ENCODE peak calls at places on chromosomes 1 and 21, in nine cellular contexts. One of them, this sample, is unnamed.

GRCh38 chr1:206513312-206514111 is 6.2 kb downstream of the RASSF5 start:
- DNase-seq in heart left ventricle: peak
- DNase-seq in cardiac muscle cell: no peak
- DNase-seq in omental fat pad: peak
- DNase-seq in HFF-Myc: peak
- DNase-seq in tibial nerve: peak
- DNase-seq in fibroblast of pulmonary artery: peak
- DNase-seq in brain microvascular endothelial cell: peak
- DNase-seq in endothelial cell: no peak
- DNase-seq in this sample: peak

GRCh38 chr1:218492840-218493239 is 147.7 kb downstream of the TGFB2 start:
- DNase-seq in heart left ventricle: no peak
- DNase-seq in cardiac muscle cell: no peak
- DNase-seq in omental fat pad: no peak
- DNase-seq in HFF-Myc: no peak
- DNase-seq in tibial nerve: no peak
- DNase-seq in fibroblast of pulmonary artery: no peak
- DNase-seq in brain microvascular endothelial cell: peak
- DNase-seq in endothelial cell: no peak
- DNase-seq in this sample: no peak

GRCh38 chr21:32653326-32653901 is 41.2 kb upstream of the CFAP298 start:
- DNase-seq in heart left ventricle: no peak
- DNase-seq in cardiac muscle cell: peak
- DNase-seq in omental fat pad: no peak
- DNase-seq in HFF-Myc: no peak
- DNase-seq in tibial nerve: no peak
- DNase-seq in fibroblast of pulmonary artery: peak
- DNase-seq in brain microvascular endothelial cell: peak
- DNase-seq in endothelial cell: peak
- DNase-seq in this sample: no peak

GRCh38 chr1:193322218-193322617 is 135.8 kb upstream of the B3GALT2 start:
- DNase-seq in heart left ventricle: no peak
- DNase-seq in cardiac muscle cell: no peak
- DNase-seq in omental fat pad: no peak
- DNase-seq in HFF-Myc: peak
- DNase-seq in tibial nerve: no peak
- DNase-seq in fibroblast of pulmonary artery: peak
- DNase-seq in brain microvascular endothelial cell: peak
- DNase-seq in endothelial cell: no peak
- DNase-seq in this sample: no peak

GRCh38 chr1:20366766-20367602 is 76.3 kb downstream of the VWA5B1 start:
- DNase-seq in heart left ventricle: peak
- DNase-seq in cardiac muscle cell: peak
- DNase-seq in omental fat pad: no peak
- DNase-seq in HFF-Myc: peak
- DNase-seq in tibial nerve: no peak
- DNase-seq in fibroblast of pulmonary artery: peak
- DNase-seq in brain microvascular endothelial cell: peak
- DNase-seq in endothelial cell: peak
- DNase-seq in this sample: peak

GRCh38 chr1:86487131-86487804 is 18.5 kb downstream of the CLCA1 start:
- DNase-seq in heart left ventricle: peak
- DNase-seq in cardiac muscle cell: no peak
- DNase-seq in omental fat pad: no peak
- DNase-seq in HFF-Myc: peak
- DNase-seq in tibial nerve: peak
- DNase-seq in fibroblast of pulmonary artery: peak
- DNase-seq in brain microvascular endothelial cell: peak
- DNase-seq in endothelial cell: no peak
- DNase-seq in this sample: peak

GRCh38 chr1:19640363-19641316 is 3.5 kb upstream of the NBL1 start:
- DNase-seq in heart left ventricle: no peak
- DNase-seq in cardiac muscle cell: no peak
- DNase-seq in omental fat pad: no peak
- DNase-seq in HFF-Myc: no peak
- DNase-seq in tibial nerve: no peak
- DNase-seq in fibroblast of pulmonary artery: no peak
- DNase-seq in brain microvascular endothelial cell: peak
- DNase-seq in endothelial cell: no peak
- DNase-seq in this sample: no peak

GRCh38 chr1:92441316-92442311 is 45.1 kb downstream of the GFI1 start:
- DNase-seq in heart left ventricle: no peak
- DNase-seq in cardiac muscle cell: no peak
- DNase-seq in omental fat pad: no peak
- DNase-seq in HFF-Myc: no peak
- DNase-seq in tibial nerve: no peak
- DNase-seq in fibroblast of pulmonary artery: no peak
- DNase-seq in brain microvascular endothelial cell: no peak
- DNase-seq in endothelial cell: no peak
- DNase-seq in this sample: no peak

GRCh38 chr1:5949074-5949760 is 43.0 kb downstream of the NPHP4 start:
- DNase-seq in heart left ventricle: no peak
- DNase-seq in cardiac muscle cell: no peak
- DNase-seq in omental fat pad: no peak
- DNase-seq in HFF-Myc: no peak
- DNase-seq in tibial nerve: no peak
- DNase-seq in fibroblast of pulmonary artery: no peak
- DNase-seq in brain microvascular endothelial cell: no peak
- DNase-seq in endothelial cell: no peak
- DNase-seq in this sample: no peak

GRCh38 chr1:26693557-26694184 is 2.1 kb upstream of the ARID1A start:
- DNase-seq in heart left ventricle: no peak
- DNase-seq in cardiac muscle cell: no peak
- DNase-seq in omental fat pad: no peak
- DNase-seq in HFF-Myc: no peak
- DNase-seq in tibial nerve: no peak
- DNase-seq in fibroblast of pulmonary artery: no peak
- DNase-seq in brain microvascular endothelial cell: no peak
- DNase-seq in endothelial cell: no peak
- DNase-seq in this sample: no peak

GRCh38 chr1:26692793-26693490 is 2.9 kb upstream of the ARID1A start:
- DNase-seq in heart left ventricle: peak
- DNase-seq in cardiac muscle cell: peak
- DNase-seq in omental fat pad: peak
- DNase-seq in HFF-Myc: peak
- DNase-seq in tibial nerve: peak
- DNase-seq in fibroblast of pulmonary artery: peak
- DNase-seq in brain microvascular endothelial cell: peak
- DNase-seq in endothelial cell: peak
- DNase-seq in this sample: peak

GRCh38 chr1:26694185-26694572 is 1.6 kb upstream of the ARID1A start:
- DNase-seq in heart left ventricle: no peak
- DNase-seq in cardiac muscle cell: peak
- DNase-seq in omental fat pad: no peak
- DNase-seq in HFF-Myc: no peak
- DNase-seq in tibial nerve: no peak
- DNase-seq in fibroblast of pulmonary artery: no peak
- DNase-seq in brain microvascular endothelial cell: no peak
- DNase-seq in endothelial cell: no peak
- DNase-seq in this sample: no peak

GRCh38 chr1:26690576-26691031 is 5.2 kb upstream of the ARID1A start:
- DNase-seq in heart left ventricle: no peak
- DNase-seq in cardiac muscle cell: peak
- DNase-seq in omental fat pad: no peak
- DNase-seq in HFF-Myc: no peak
- DNase-seq in tibial nerve: no peak
- DNase-seq in fibroblast of pulmonary artery: no peak
- DNase-seq in brain microvascular endothelial cell: no peak
- DNase-seq in endothelial cell: no peak
- DNase-seq in this sample: no peak

GRCh38 chr1:26692211-26692792 is 3.5 kb upstream of the ARID1A start:
- DNase-seq in heart left ventricle: peak
- DNase-seq in cardiac muscle cell: peak
- DNase-seq in omental fat pad: peak
- DNase-seq in HFF-Myc: peak
- DNase-seq in tibial nerve: peak
- DNase-seq in fibroblast of pulmonary artery: peak
- DNase-seq in brain microvascular endothelial cell: peak
- DNase-seq in endothelial cell: peak
- DNase-seq in this sample: peak
- TF ChIP-seq CTCF in heart left ventricle: peak
- TF ChIP-seq CTCF in cardiac muscle cell: peak
- TF ChIP-seq CTCF in omental fat pad: no peak
- TF ChIP-seq CTCF in HFF-Myc: no peak
- TF ChIP-seq CTCF in tibial nerve: peak
- TF ChIP-seq CTCF in fibroblast of pulmonary artery: no peak
- TF ChIP-seq CTCF in brain microvascular endothelial cell: peak
- TF ChIP-seq CTCF in endothelial cell: no peak
- TF ChIP-seq CTCF in this sample: no peak

GRCh38 chr1:150237746-150238145 is 1.8 kb upstream of the ANP32E start:
- DNase-seq in heart left ventricle: no peak
- DNase-seq in cardiac muscle cell: no peak
- DNase-seq in omental fat pad: no peak
- DNase-seq in HFF-Myc: no peak
- DNase-seq in tibial nerve: no peak
- DNase-seq in fibroblast of pulmonary artery: no peak
- DNase-seq in brain microvascular endothelial cell: no peak
- DNase-seq in endothelial cell: no peak
- DNase-seq in this sample: no peak

GRCh38 chr1:150235436-150235851 is 468 bp downstream of the ANP32E start:
- DNase-seq in heart left ventricle: no peak
- DNase-seq in cardiac muscle cell: peak
- DNase-seq in omental fat pad: no peak
- DNase-seq in HFF-Myc: no peak
- DNase-seq in tibial nerve: peak
- DNase-seq in fibroblast of pulmonary artery: no peak
- DNase-seq in brain microvascular endothelial cell: no peak
- DNase-seq in endothelial cell: peak
- DNase-seq in this sample: no peak

GRCh38 chr1:150234647-150235435 is 1.1 kb downstream of the ANP32E start:
- DNase-seq in heart left ventricle: peak
- DNase-seq in cardiac muscle cell: peak
- DNase-seq in omental fat pad: peak
- DNase-seq in HFF-Myc: no peak
- DNase-seq in tibial nerve: peak
- DNase-seq in fibroblast of pulmonary artery: peak
- DNase-seq in brain microvascular endothelial cell: peak
- DNase-seq in endothelial cell: peak
- DNase-seq in this sample: peak

GRCh38 chr1:150236614-150236934 is 662 bp upstream of the ANP32E start:
- DNase-seq in heart left ventricle: no peak
- DNase-seq in cardiac muscle cell: no peak
- DNase-seq in omental fat pad: no peak
- DNase-seq in HFF-Myc: no peak
- DNase-seq in tibial nerve: no peak
- DNase-seq in fibroblast of pulmonary artery: no peak
- DNase-seq in brain microvascular endothelial cell: no peak
- DNase-seq in endothelial cell: no peak
- DNase-seq in this sample: no peak

GRCh38 chr1:150235852-150236613 is at the start of gene ANP32E:
- DNase-seq in heart left ventricle: peak
- DNase-seq in cardiac muscle cell: peak
- DNase-seq in omental fat pad: peak
- DNase-seq in HFF-Myc: peak
- DNase-seq in tibial nerve: peak
- DNase-seq in fibroblast of pulmonary artery: peak
- DNase-seq in brain microvascular endothelial cell: peak
- DNase-seq in endothelial cell: peak
- DNase-seq in this sample: peak
- TF ChIP-seq CTCF in heart left ventricle: no peak
- TF ChIP-seq CTCF in cardiac muscle cell: no peak
- TF ChIP-seq CTCF in omental fat pad: no peak
- TF ChIP-seq CTCF in HFF-Myc: no peak
- TF ChIP-seq CTCF in tibial nerve: no peak
- TF ChIP-seq CTCF in fibroblast of pulmonary artery: peak
- TF ChIP-seq CTCF in brain microvascular endothelial cell: no peak
- TF ChIP-seq CTCF in endothelial cell: no peak
- TF ChIP-seq CTCF in this sample: peak

DNA sequence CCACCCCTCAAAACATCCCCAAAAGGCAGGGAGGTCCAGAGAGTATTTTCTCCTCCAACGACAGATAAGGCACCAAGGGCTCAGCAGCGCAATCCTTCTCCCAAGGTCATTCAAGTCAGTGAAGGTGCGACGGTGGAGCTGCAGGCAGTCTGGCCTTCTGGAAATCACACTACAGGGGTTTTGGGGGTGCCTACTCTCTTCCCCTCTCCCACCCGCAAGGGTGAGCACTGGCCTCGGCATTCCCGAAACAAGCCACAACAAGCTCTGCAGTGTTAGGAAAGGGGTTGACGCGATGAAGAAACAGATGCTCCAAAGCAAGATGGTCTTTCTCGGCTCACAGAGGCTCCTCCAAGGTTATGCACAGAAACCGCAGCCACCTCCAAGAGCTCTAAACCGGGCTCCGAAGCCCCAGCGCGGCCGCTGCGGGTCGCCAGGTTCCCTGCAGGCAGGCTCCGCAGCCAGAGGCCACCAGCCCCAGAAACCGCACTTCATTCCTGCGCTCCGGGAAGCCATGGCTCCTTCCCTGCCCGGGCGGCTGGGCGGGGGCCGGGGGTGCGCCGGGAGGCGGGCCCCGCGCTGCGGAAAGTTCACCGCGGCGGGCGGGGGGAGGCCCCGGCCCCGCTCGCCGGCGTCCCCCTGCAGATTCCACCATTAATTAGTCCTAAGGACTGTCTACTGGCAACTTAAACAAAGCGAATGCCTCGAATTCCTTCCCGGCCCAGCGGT is 1.1 kb downstream of the LUZP1 start:
- DNase-seq in heart left ventricle: peak
- DNase-seq in cardiac muscle cell: peak
- DNase-seq in omental fat pad: no peak
- DNase-seq in HFF-Myc: no peak
- DNase-seq in tibial nerve: no peak
- DNase-seq in fibroblast of pulmonary artery: peak
- DNase-seq in brain microvascular endothelial cell: peak
- DNase-seq in endothelial cell: peak
- DNase-seq in this sample: peak
- TF ChIP-seq CTCF in heart left ventricle: no peak
- TF ChIP-seq CTCF in cardiac muscle cell: no peak
- TF ChIP-seq CTCF in omental fat pad: no peak
- TF ChIP-seq CTCF in HFF-Myc: no peak
- TF ChIP-seq CTCF in tibial nerve: no peak
- TF ChIP-seq CTCF in fibroblast of pulmonary artery: no peak
- TF ChIP-seq CTCF in brain microvascular endothelial cell: no peak
- TF ChIP-seq CTCF in endothelial cell: no peak
- TF ChIP-seq CTCF in this sample: no peak

DNA sequence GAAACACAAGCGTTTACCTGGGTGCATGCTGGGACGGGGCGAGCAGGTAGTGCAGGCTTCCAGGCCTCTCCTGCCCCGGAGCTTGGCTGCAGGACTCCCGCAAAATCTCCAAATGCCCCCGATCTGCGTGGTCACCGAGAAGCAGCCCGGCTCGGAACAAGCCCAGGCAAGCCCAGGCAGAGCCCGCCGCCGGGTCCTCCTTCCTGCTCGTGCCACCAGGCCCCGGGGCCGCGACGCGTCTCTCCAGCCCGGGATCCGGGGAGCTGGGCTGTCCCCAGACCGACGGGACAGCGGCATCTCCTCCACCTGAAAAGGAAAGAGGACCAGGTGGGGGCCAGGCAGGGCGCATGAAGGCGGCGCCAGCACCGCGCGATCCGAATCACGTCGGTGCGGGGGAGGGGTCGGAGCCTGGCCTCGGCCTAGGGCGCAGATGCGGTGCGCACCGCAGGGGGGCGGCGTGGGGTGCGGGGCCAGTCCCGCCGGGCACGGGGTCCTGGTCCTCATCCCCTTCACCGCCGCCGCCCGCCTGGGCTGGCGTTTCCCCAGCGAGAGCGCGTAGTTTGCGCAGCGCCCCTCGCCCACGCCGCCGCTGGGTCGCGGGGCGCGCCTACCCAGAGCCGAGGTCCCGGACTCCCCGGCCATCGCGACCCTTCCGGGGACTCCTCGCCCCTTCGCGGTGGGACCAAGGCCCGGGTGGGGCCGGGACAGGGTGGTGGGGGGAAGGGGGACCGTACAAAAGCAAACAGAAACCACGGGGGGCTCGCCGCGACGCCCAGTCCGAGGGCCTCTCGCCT is 52.4 kb upstream of the H6PD start:
- DNase-seq in heart left ventricle: no peak
- DNase-seq in cardiac muscle cell: no peak
- DNase-seq in omental fat pad: no peak
- DNase-seq in HFF-Myc: no peak
- DNase-seq in tibial nerve: no peak
- DNase-seq in fibroblast of pulmonary artery: peak
- DNase-seq in brain microvascular endothelial cell: no peak
- DNase-seq in endothelial cell: peak
- DNase-seq in this sample: peak
- TF ChIP-seq CTCF in heart left ventricle: peak
- TF ChIP-seq CTCF in cardiac muscle cell: peak
- TF ChIP-seq CTCF in omental fat pad: no peak
- TF ChIP-seq CTCF in HFF-Myc: peak
- TF ChIP-seq CTCF in tibial nerve: peak
- TF ChIP-seq CTCF in fibroblast of pulmonary artery: no peak
- TF ChIP-seq CTCF in brain microvascular endothelial cell: no peak
- TF ChIP-seq CTCF in endothelial cell: no peak
- TF ChIP-seq CTCF in this sample: peak